ENCODE peak calls at places on chromosome 12, in six cellular contexts. L is body of pancreas, X is erythroblast, E is transverse colon, D is suprapubic skin, K is Peyer's patch. H is an unnamed sample.

GRCh38 chr12:76085159-76085868 is 829 bp upstream of the NAP1L1 start:
- DNase-seq in D (no peak), X (peak; percentile 51), K (no peak), L (peak; percentile 7), E (no peak), H (no peak)

GRCh38 chr12:30877110-30877875 is 49.3 kb upstream of the TSPAN11 start:
- DNase-seq in D (no peak), X (no peak), K (no peak), E (no peak), L (no peak), H (no peak)

GRCh38 chr12:124513297-124513867 is 54.0 kb downstream of the NCOR2 start:
- DNase-seq in X (no peak), D (no peak), K (no peak), E (no peak), L (no peak), H (no peak)

GRCh38 chr12:124713436-124714082 is 146.1 kb upstream of the NCOR2 start:
- DNase-seq in D (no peak), X (no peak), E (no peak), L (peak; percentile 69), K (no peak), H (no peak)

GRCh38 chr12:53567961-53568360 is 58.2 kb downstream of the ATF7 start:
- DNase-seq in D (no peak), K (no peak), E (no peak), L (no peak), X (no peak), H (no peak)

GRCh38 chr12:53345486-53346195 is 9.5 kb upstream of the SP7 start:
- DNase-seq in K (no peak), L (peak; percentile 29), D (no peak), E (no peak), X (no peak), H (no peak)

GRCh38 chr12:119783787-119784186 is 93.3 kb downstream of the CIT start:
- DNase-seq in K (no peak), D (no peak), L (no peak), E (no peak), X (no peak), H (no peak)

GRCh38 chr12:96606646-96607045 is 117.3 kb downstream of the CFAP54 start:
- DNase-seq in K (no peak), X (no peak), E (no peak), L (no peak), D (no peak), H (no peak)

GRCh38 chr12:71782007-71782406 is 27.3 kb downstream of the RAB21 start:
- DNase-seq in L (no peak), E (no peak), D (no peak), K (no peak), X (no peak), H (no peak)

GRCh38 chr12:91327136-91327535 is 144.5 kb upstream of the DCN start:
- DNase-seq in L (no peak), E (no peak), X (no peak), D (no peak), K (no peak), H (no peak)

GRCh38 chr12:28173440-28173839 is 16.8 kb upstream of the CCDC91 start:
- DNase-seq in L (no peak), E (no peak), D (no peak), K (no peak), X (no peak), H (no peak)

GRCh38 chr12:27960822-27961221 is 11.7 kb downstream of the PTHLH start:
- DNase-seq in X (no peak), D (no peak), L (no peak), E (no peak), K (no peak), H (no peak)

GRCh38 chr12:57626929-57627445 is 6.0 kb downstream of the B4GALNT1 start:
- DNase-seq in E (no peak), D (no peak), X (no peak), K (no peak), L (no peak), H (no peak)

GRCh38 chr12:54012631-54013398 is 4.0 kb downstream of the HOXC8 start:
- DNase-seq in K (no peak), L (no peak), X (no peak), D (no peak), E (no peak), H (no peak)

GRCh38 chr12:69007858-69008314 is 74.9 kb upstream of the CPM start:
- DNase-seq in D (no peak), E (no peak), K (no peak), L (no peak), X (no peak), H (no peak)

GRCh38 chr12:76080017-76080728 is 4.3 kb downstream of the NAP1L1 start:
- DNase-seq in K (no peak), L (no peak), X (no peak), E (no peak), D (no peak), H (no peak)

GRCh38 chr12:109542014-109542413 is 31.3 kb downstream of the MMAB start:
- DNase-seq in K (no peak), X (no peak), E (no peak), L (no peak), D (no peak), H (peak; percentile 59)
- TF ChIP-seq POLR2A in K (no peak), X (no peak), E (no peak), L (no peak), D (no peak), H (no peak)

GRCh38 chr12:89352492-89353187 is at the start of gene DUSP6:
- DNase-seq in E (peak; percentile 97), D (peak; percentile 98), L (peak; percentile 97), X (peak; percentile 96), K (peak; percentile 98), H (peak; percentile 89)

GRCh38 chr12:89351489-89352241 is 636 bp downstream of the DUSP6 start:
- DNase-seq in X (peak; percentile 70), K (peak; percentile 80), E (peak; percentile 47), D (peak; percentile 78), L (peak; percentile 54), H (no peak)

GRCh38 chr12:89350661-89351488 is 1.4 kb downstream of the DUSP6 start:
- DNase-seq in X (peak; percentile 42), E (peak; percentile 33), L (peak; percentile 33), D (no peak), K (peak; percentile 54), H (no peak)

GRCh38 chr12:89353188-89353822 is 1.0 kb upstream of the DUSP6 start:
- DNase-seq in L (peak; percentile 88), X (peak; percentile 72), K (peak; percentile 80), E (peak; percentile 79), D (peak; percentile 85), H (peak; percentile 64)

DNA sequence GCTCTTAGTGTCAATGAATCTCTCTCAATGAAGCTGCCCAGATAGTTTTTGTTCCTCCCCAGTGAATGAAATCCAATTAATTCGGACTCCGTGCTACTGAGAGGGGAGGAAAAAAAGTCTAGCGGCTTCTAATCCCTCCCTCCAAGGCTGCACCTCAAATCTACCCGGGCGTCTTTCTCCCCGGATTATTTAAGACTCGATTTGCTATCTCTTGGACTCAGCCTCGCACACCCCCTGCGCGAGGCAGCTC is 134 bp downstream of the DUSP6 start:
- DNase-seq in X (no peak), L (no peak), K (no peak), E (no peak), D (no peak), H (no peak)
- TF ChIP-seq POLR2A in X (no peak), L (peak; percentile 96), K (peak; percentile 96), E (peak; percentile 97), D (peak; percentile 89), H (peak; percentile 72)

GRCh38 chr12:6093764-6094163 is 30.7 kb downstream of the VWF start:
- DNase-seq in D (peak; percentile 51), X (no peak), L (no peak), E (no peak), K (no peak), H (no peak)

GRCh38 chr12:6090786-6091185 is 33.7 kb downstream of the VWF start:
- DNase-seq in D (peak; percentile 59), X (no peak), L (no peak), K (peak; percentile 81), E (peak; percentile 23), H (no peak)

GRCh38 chr12:6092784-6093722 is 31.4 kb downstream of the VWF start:
- DNase-seq in D (peak; percentile 67), E (peak; percentile 45), X (no peak), K (peak; percentile 81), L (no peak), H (peak; percentile 82)

GRCh38 chr12:6089041-6089823 is 35.2 kb downstream of the VWF start:
- DNase-seq in X (no peak), E (peak; percentile 22), L (peak; percentile 42), K (peak; percentile 78), D (peak; percentile 39), H (peak; percentile 40)

DNA sequence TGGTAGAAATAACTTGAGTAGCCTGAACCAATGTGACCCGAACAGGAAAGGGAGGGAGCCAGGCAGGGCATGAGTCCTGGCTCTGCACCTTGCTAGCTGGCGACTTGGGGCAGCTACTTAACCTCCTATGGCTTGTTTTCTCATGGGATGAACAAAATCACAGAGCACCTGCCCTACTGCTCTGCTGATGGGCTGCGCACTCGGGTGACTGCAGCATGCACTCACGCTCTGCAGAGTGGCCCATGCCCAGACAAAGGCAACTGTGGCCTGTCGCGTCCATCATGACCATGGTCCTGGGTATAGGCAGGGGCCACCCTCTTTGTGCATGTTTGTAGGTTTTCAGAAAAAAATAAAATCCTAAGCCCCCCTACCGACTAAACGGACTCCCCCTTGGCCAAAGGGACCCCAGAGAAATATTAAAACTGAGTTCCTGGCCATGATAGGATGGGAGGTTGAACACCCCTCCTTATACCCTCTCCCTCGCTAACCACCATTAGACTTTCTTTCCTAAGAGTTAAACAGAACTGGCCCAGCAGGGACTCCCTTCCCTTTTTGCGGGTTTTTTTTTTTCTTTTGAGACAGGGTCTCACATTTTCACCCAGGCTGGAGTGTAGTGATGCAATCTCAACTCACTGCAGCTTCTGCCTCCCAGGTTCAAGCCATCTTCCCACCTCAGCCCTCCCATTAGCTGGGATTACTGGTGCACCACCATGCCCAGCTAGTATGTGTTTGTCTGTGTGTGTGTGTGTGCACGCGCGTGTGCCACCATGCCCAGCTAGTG is 32.5 kb downstream of the VWF start:
- DNase-seq in X (no peak), D (peak; percentile 45), L (no peak), E (no peak), K (no peak), H (no peak)
- TF ChIP-seq POLR2A in X (no peak), D (no peak), L (no peak), E (no peak), K (no peak), H (no peak)

GRCh38 chr12:1503281-1503711 is 91.1 kb downstream of the FBXL14 start:
- DNase-seq in E (no peak), X (no peak), L (no peak), K (peak; percentile 37), D (no peak), H (no peak)

GRCh38 chr12:1507308-1507707 is 87.1 kb downstream of the FBXL14 start:
- DNase-seq in X (no peak), E (no peak), D (no peak), L (no peak), K (peak; percentile 38), H (no peak)

GRCh38 chr12:1504304-1505150 is 89.9 kb downstream of the FBXL14 start:
- DNase-seq in L (peak; percentile 12), X (no peak), K (peak; percentile 44), D (no peak), E (peak; percentile 39), H (no peak)

GRCh38 chr12:1505576-1505975 is 88.8 kb downstream of the FBXL14 start:
- DNase-seq in E (no peak), K (no peak), X (no peak), D (no peak), L (no peak), H (no peak)

DNA sequence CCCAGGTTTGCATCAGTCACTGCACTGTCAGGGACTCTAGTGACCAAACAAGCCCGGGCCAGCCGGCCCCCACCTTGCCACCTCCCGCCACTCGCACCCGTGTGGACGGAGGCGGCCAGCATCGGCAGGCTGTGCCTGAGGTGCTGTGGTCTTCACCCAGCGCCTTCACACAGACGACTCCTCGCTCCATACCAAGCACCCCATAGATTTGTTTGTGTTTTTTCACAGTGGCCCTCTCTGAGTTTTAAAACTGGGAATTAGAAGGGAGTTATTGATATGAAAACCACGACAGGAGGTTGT is 89.3 kb downstream of the FBXL14 start:
- DNase-seq in D (no peak), K (peak; percentile 37), X (no peak), E (no peak), L (no peak), H (no peak)
- TF ChIP-seq POLR2A in D (no peak), K (no peak), X (no peak), E (no peak), L (no peak), H (no peak)